ENCODE peak calls at places on chromosomes 13 and 19, in six cellular contexts. One of them, this sample, is unnamed.

GRCh38 chr19:6739390-6739883 is at the start of gene TRIP10:
- DNase-seq in bronchial epithelial cell: no peak
- DNase-seq in nephron progenitor cell: peak
- DNase-seq in BE2C: peak
- DNase-seq in cardiac muscle cell: peak
- DNase-seq in mesothelial cell of epicardium: peak
- DNase-seq in this sample: no peak

GRCh38 chr19:4042731-4043082 is 24.0 kb downstream of the ZBTB7A start:
- DNase-seq in BE2C: peak
- DNase-seq in bronchial epithelial cell: no peak
- DNase-seq in mesothelial cell of epicardium: no peak
- DNase-seq in cardiac muscle cell: no peak
- DNase-seq in nephron progenitor cell: no peak
- DNase-seq in this sample: no peak

GRCh38 chr13:70170689-70171088 is 62.4 kb upstream of the KLHL1 start:
- DNase-seq in BE2C: no peak
- DNase-seq in cardiac muscle cell: no peak
- DNase-seq in nephron progenitor cell: no peak
- DNase-seq in mesothelial cell of epicardium: no peak
- DNase-seq in bronchial epithelial cell: peak
- DNase-seq in this sample: no peak

GRCh38 chr13:27792393-27793218 is at the start of gene GSX1:
- DNase-seq in cardiac muscle cell: peak
- DNase-seq in BE2C: no peak
- DNase-seq in nephron progenitor cell: peak
- DNase-seq in mesothelial cell of epicardium: peak
- DNase-seq in bronchial epithelial cell: peak
- DNase-seq in this sample: no peak

GRCh38 chr19:48737360-48737998 is 2.9 kb downstream of the RASIP1 start:
- DNase-seq in bronchial epithelial cell: no peak
- DNase-seq in cardiac muscle cell: peak
- DNase-seq in BE2C: no peak
- DNase-seq in mesothelial cell of epicardium: no peak
- DNase-seq in nephron progenitor cell: no peak
- DNase-seq in this sample: no peak

GRCh38 chr19:9863759-9864158 is 28.6 kb downstream of the PIN1 start:
- DNase-seq in nephron progenitor cell: no peak
- DNase-seq in cardiac muscle cell: no peak
- DNase-seq in BE2C: no peak
- DNase-seq in bronchial epithelial cell: no peak
- DNase-seq in mesothelial cell of epicardium: no peak
- DNase-seq in this sample: no peak

GRCh38 chr19:990119-990571 is 6.0 kb downstream of the WDR18 start:
- DNase-seq in cardiac muscle cell: no peak
- DNase-seq in bronchial epithelial cell: no peak
- DNase-seq in mesothelial cell of epicardium: peak
- DNase-seq in BE2C: no peak
- DNase-seq in nephron progenitor cell: no peak
- DNase-seq in this sample: peak

GRCh38 chr19:51837145-51837544 is 42.2 kb downstream of the FPR3 start:
- DNase-seq in nephron progenitor cell: no peak
- DNase-seq in BE2C: no peak
- DNase-seq in mesothelial cell of epicardium: no peak
- DNase-seq in bronchial epithelial cell: no peak
- DNase-seq in cardiac muscle cell: no peak
- DNase-seq in this sample: no peak

GRCh38 chr19:33063356-33064116 is 1.2 kb downstream of the RHPN2 start:
- DNase-seq in BE2C: peak
- DNase-seq in nephron progenitor cell: peak
- DNase-seq in mesothelial cell of epicardium: no peak
- DNase-seq in bronchial epithelial cell: no peak
- DNase-seq in cardiac muscle cell: peak
- DNase-seq in this sample: no peak

GRCh38 chr13:109010912-109011311 is 381.5 kb downstream of the MYO16 start:
- DNase-seq in mesothelial cell of epicardium: no peak
- DNase-seq in BE2C: no peak
- DNase-seq in bronchial epithelial cell: no peak
- DNase-seq in nephron progenitor cell: no peak
- DNase-seq in cardiac muscle cell: no peak
- DNase-seq in this sample: no peak

GRCh38 chr19:3868770-3869456 is at the start of gene ZFR2:
- DNase-seq in mesothelial cell of epicardium: no peak
- DNase-seq in nephron progenitor cell: peak
- DNase-seq in cardiac muscle cell: no peak
- DNase-seq in BE2C: peak
- DNase-seq in bronchial epithelial cell: no peak
- DNase-seq in this sample: no peak

GRCh38 chr19:8237026-8237425 is 27.9 kb downstream of the CERS4 start:
- DNase-seq in bronchial epithelial cell: no peak
- DNase-seq in BE2C: no peak
- DNase-seq in nephron progenitor cell: no peak
- DNase-seq in mesothelial cell of epicardium: no peak
- DNase-seq in cardiac muscle cell: no peak
- DNase-seq in this sample: no peak

GRCh38 chr19:41064974-41065569 is 23.2 kb upstream of the CYP2A13 start:
- DNase-seq in cardiac muscle cell: peak
- DNase-seq in mesothelial cell of epicardium: no peak
- DNase-seq in BE2C: no peak
- DNase-seq in nephron progenitor cell: no peak
- DNase-seq in bronchial epithelial cell: peak
- DNase-seq in this sample: no peak

GRCh38 chr13:106490887-106491321 is 44.6 kb downstream of the EFNB2 start:
- DNase-seq in nephron progenitor cell: no peak
- DNase-seq in cardiac muscle cell: no peak
- DNase-seq in mesothelial cell of epicardium: no peak
- DNase-seq in bronchial epithelial cell: no peak
- DNase-seq in BE2C: no peak
- DNase-seq in this sample: no peak

GRCh38 chr19:14053032-14053431 is 8.8 kb downstream of the PALM3 start:
- DNase-seq in bronchial epithelial cell: no peak
- DNase-seq in BE2C: no peak
- DNase-seq in mesothelial cell of epicardium: no peak
- DNase-seq in cardiac muscle cell: no peak
- DNase-seq in nephron progenitor cell: no peak
- DNase-seq in this sample: no peak

GRCh38 chr19:14051980-14052379 is 9.9 kb downstream of the PALM3 start:
- DNase-seq in bronchial epithelial cell: no peak
- DNase-seq in BE2C: no peak
- DNase-seq in nephron progenitor cell: no peak
- DNase-seq in mesothelial cell of epicardium: no peak
- DNase-seq in cardiac muscle cell: no peak
- DNase-seq in this sample: no peak

GRCh38 chr19:14053500-14053899 is 8.4 kb downstream of the PALM3 start:
- DNase-seq in mesothelial cell of epicardium: no peak
- DNase-seq in cardiac muscle cell: no peak
- DNase-seq in nephron progenitor cell: no peak
- DNase-seq in BE2C: no peak
- DNase-seq in bronchial epithelial cell: no peak
- DNase-seq in this sample: peak

GRCh38 chr19:14054099-14054498 is 7.8 kb downstream of the PALM3 start:
- DNase-seq in cardiac muscle cell: no peak
- DNase-seq in BE2C: no peak
- DNase-seq in nephron progenitor cell: no peak
- DNase-seq in bronchial epithelial cell: no peak
- DNase-seq in mesothelial cell of epicardium: no peak
- DNase-seq in this sample: no peak

DNA sequence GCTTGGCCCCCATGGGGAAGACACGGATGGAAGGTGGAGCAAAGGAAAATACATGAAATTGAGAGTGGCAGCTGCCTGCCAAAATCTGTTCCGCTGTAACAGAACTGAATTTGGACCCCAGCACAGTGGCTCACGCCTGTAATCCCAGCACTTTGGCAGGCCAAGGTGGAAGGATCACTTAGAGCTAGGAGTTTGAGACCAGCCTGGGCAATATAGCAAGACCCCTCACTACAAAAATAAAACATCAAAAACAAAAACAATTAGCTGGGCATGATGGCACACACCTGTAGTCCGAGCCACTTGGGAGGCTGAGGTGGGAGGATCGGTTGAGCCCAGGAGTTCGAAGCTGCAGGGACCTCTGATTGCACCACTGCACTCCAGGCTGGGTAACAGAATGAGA is 9.4 kb downstream of the PALM3 start:
- DNase-seq in BE2C: no peak
- DNase-seq in mesothelial cell of epicardium: no peak
- DNase-seq in bronchial epithelial cell: no peak
- DNase-seq in nephron progenitor cell: no peak
- DNase-seq in cardiac muscle cell: no peak
- DNase-seq in this sample: no peak
- TF ChIP-seq CTCF in BE2C: no peak
- TF ChIP-seq CTCF in mesothelial cell of epicardium: no peak
- TF ChIP-seq CTCF in bronchial epithelial cell: no peak
- TF ChIP-seq CTCF in nephron progenitor cell: no peak
- TF ChIP-seq CTCF in cardiac muscle cell: no peak
- TF ChIP-seq CTCF in this sample: no peak

GRCh38 chr13:26658491-26658890 is 101.0 kb downstream of the WASF3 start:
- DNase-seq in nephron progenitor cell: no peak
- DNase-seq in mesothelial cell of epicardium: no peak
- DNase-seq in bronchial epithelial cell: no peak
- DNase-seq in cardiac muscle cell: no peak
- DNase-seq in BE2C: no peak
- DNase-seq in this sample: no peak

GRCh38 chr13:26660185-26660584 is 100.4 kb downstream of the GPR12 start:
- DNase-seq in BE2C: no peak
- DNase-seq in cardiac muscle cell: no peak
- DNase-seq in bronchial epithelial cell: no peak
- DNase-seq in nephron progenitor cell: no peak
- DNase-seq in mesothelial cell of epicardium: no peak
- DNase-seq in this sample: no peak

GRCh38 chr13:26653842-26654241 is 96.4 kb downstream of the WASF3 start:
- DNase-seq in bronchial epithelial cell: no peak
- DNase-seq in mesothelial cell of epicardium: no peak
- DNase-seq in BE2C: no peak
- DNase-seq in cardiac muscle cell: no peak
- DNase-seq in nephron progenitor cell: no peak
- DNase-seq in this sample: no peak

GRCh38 chr13:26658972-26659371 is 101.5 kb downstream of the WASF3 start:
- DNase-seq in nephron progenitor cell: no peak
- DNase-seq in cardiac muscle cell: no peak
- DNase-seq in BE2C: no peak
- DNase-seq in mesothelial cell of epicardium: no peak
- DNase-seq in bronchial epithelial cell: no peak
- DNase-seq in this sample: no peak

DNA sequence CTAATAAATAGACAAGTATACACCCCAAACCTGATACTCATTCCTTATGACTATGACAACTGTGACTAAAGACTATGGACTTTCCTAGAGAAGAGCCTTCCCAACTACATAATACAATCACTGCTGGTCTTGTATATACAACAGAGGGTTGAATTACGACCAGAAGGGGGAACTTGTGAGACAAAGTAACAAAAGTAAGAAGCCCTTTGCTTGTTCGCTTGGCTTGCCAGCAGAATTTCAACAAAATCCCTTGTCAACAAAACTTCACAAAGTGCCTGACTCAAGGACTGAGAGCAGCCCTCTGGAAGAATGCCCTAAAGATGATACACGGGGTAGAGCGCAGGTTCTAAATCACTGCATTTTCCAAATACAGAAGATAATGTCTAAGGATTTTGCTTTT is 99.4 kb downstream of the WASF3 start:
- DNase-seq in BE2C: no peak
- DNase-seq in nephron progenitor cell: no peak
- DNase-seq in cardiac muscle cell: peak
- DNase-seq in bronchial epithelial cell: peak
- DNase-seq in mesothelial cell of epicardium: no peak
- DNase-seq in this sample: no peak
- TF ChIP-seq CTCF in BE2C: peak
- TF ChIP-seq CTCF in nephron progenitor cell: no peak
- TF ChIP-seq CTCF in cardiac muscle cell: peak
- TF ChIP-seq CTCF in bronchial epithelial cell: peak
- TF ChIP-seq CTCF in mesothelial cell of epicardium: no peak
- TF ChIP-seq CTCF in this sample: peak

DNA sequence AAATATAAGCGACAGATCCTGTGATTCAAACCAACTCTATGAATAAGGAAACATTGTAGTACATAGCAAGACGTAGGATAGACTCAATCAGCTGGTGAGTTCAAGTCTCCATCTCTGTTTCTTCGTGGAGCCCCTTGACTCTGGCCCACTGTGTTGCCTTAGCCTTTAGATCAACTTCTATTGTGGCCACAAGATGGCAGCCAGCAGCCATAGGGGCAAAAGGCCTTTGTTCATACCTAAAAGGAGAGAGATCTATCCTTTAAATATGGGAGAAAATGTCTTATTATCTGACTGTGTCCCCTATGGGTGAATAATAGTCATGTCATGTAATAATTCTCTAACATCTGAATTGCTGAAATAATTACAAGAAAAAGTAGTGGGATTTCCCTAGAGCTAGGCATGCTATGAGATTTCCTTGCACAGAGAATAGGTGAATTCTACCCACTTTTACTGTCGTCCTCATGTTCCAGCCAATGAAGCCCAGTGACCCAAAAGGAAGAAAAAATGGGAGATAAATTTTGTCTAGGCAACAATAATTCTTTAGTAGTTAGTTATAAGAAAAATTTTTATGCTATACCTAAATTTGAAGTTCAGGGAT is 129.4 kb downstream of the PCDH20 start:
- DNase-seq in mesothelial cell of epicardium: no peak
- DNase-seq in cardiac muscle cell: no peak
- DNase-seq in BE2C: peak
- DNase-seq in bronchial epithelial cell: peak
- DNase-seq in nephron progenitor cell: no peak
- DNase-seq in this sample: no peak
- TF ChIP-seq CTCF in mesothelial cell of epicardium: peak
- TF ChIP-seq CTCF in cardiac muscle cell: no peak
- TF ChIP-seq CTCF in BE2C: peak
- TF ChIP-seq CTCF in bronchial epithelial cell: peak
- TF ChIP-seq CTCF in nephron progenitor cell: peak
- TF ChIP-seq CTCF in this sample: peak

GRCh38 chr13:78317030-78317429 is 286.3 kb downstream of the POU4F1 start:
- DNase-seq in nephron progenitor cell: no peak
- DNase-seq in mesothelial cell of epicardium: no peak
- DNase-seq in BE2C: no peak
- DNase-seq in cardiac muscle cell: peak
- DNase-seq in bronchial epithelial cell: no peak
- DNase-seq in this sample: no peak
- TF ChIP-seq CTCF in nephron progenitor cell: peak
- TF ChIP-seq CTCF in mesothelial cell of epicardium: no peak
- TF ChIP-seq CTCF in BE2C: peak
- TF ChIP-seq CTCF in cardiac muscle cell: peak
- TF ChIP-seq CTCF in bronchial epithelial cell: no peak
- TF ChIP-seq CTCF in this sample: peak

GRCh38 chr19:2089001-2089711 is 7.0 kb downstream of the MOB3A start:
- DNase-seq in BE2C: peak
- DNase-seq in bronchial epithelial cell: peak
- DNase-seq in nephron progenitor cell: no peak
- DNase-seq in mesothelial cell of epicardium: no peak
- DNase-seq in cardiac muscle cell: no peak
- DNase-seq in this sample: no peak
- TF ChIP-seq CTCF in BE2C: no peak
- TF ChIP-seq CTCF in bronchial epithelial cell: peak
- TF ChIP-seq CTCF in nephron progenitor cell: no peak
- TF ChIP-seq CTCF in mesothelial cell of epicardium: no peak
- TF ChIP-seq CTCF in cardiac muscle cell: no peak
- TF ChIP-seq CTCF in this sample: no peak

This sample was measured in chondrocyte.